ENCODE peak calls at places on chromosomes 13 and 19, in nine cellular contexts. F, W, Y, I, Z, O, B, P and S are unnamed samples. For H3K9me3, the result is how much of the 10 kb centered on the place peaks cover.

GRCh38 chr19:16896098-16896912 is 7.5 kb downstream of the F2RL3 start:
- DNase-seq in F (no peak), W (no peak), Y (no peak), I (peak), Z (no peak), O (no peak), B (no peak), P (no peak), S (no peak)

GRCh38 chr13:99663185-99663825 is 162.0 kb downstream of the TM9SF2 start:
- DNase-seq in F (no peak), W (no peak), Y (no peak), I (no peak), Z (no peak), O (no peak), B (no peak), P (no peak), S (no peak)

GRCh38 chr19:30878456-30878855 is 470.8 kb downstream of the TSHZ3 start:
- DNase-seq in F (no peak), W (no peak), Y (no peak), I (no peak), Z (no peak), O (no peak), B (no peak), P (no peak), S (no peak)

GRCh38 chr19:29858000-29858596 is 46.3 kb downstream of the CCNE1 start:
- DNase-seq in F (no peak), W (no peak), Y (no peak), I (no peak), Z (no peak), O (no peak), B (peak), P (no peak), S (no peak)

GRCh38 chr13:113152894-113153809 is 5.3 kb upstream of the PROZ start:
- DNase-seq in F (no peak), W (no peak), Y (no peak), I (peak), Z (peak), O (no peak), B (no peak), P (peak), S (peak)

GRCh38 chr13:54965881-54966280 is 1937.3 kb downstream of the OLFM4 start:
- DNase-seq in F (no peak), W (peak), Y (no peak), I (no peak), Z (no peak), O (no peak), B (no peak), P (peak), S (no peak)

GRCh38 chr13:99955747-99956472 is 15.7 kb downstream of the ZIC5 start:
- DNase-seq in F (peak), W (no peak), Y (no peak), I (no peak), Z (no peak), O (no peak), B (no peak), P (no peak), S (peak)

GRCh38 chr13:30808600-30808999 is 73.3 kb downstream of the ALOX5AP start:
- DNase-seq in F (no peak), W (no peak), Y (no peak), I (no peak), Z (no peak), O (no peak), B (no peak), P (no peak), S (no peak)

GRCh38 chr19:13597625-13598024 is 91.3 kb upstream of the CACNA1A start:
- DNase-seq in F (peak), W (peak), Y (no peak), I (peak), Z (peak), O (peak), B (peak), P (peak), S (no peak)

GRCh38 chr19:8571006-8571411 is 6.2 kb downstream of the MYO1F start:
- DNase-seq in F (peak), W (peak), Y (no peak), I (no peak), Z (peak), O (peak), B (no peak), P (peak), S (peak)

GRCh38 chr13:59038824-59039223 is 1124.9 kb downstream of the DIAPH3 start:
- DNase-seq in F (peak), W (peak), Y (no peak), I (no peak), Z (no peak), O (no peak), B (no peak), P (peak), S (no peak)

GRCh38 chr13:109246001-109246400 is 540.4 kb downstream of the IRS2 start:
- DNase-seq in F (no peak), W (no peak), Y (no peak), I (no peak), Z (no peak), O (no peak), B (no peak), P (no peak), S (no peak)

GRCh38 chr13:41011382-41011956 is 7.6 kb downstream of the ELF1 start:
- DNase-seq in F (no peak), W (no peak), Y (no peak), I (no peak), Z (no peak), O (no peak), B (no peak), P (no peak), S (no peak)

GRCh38 chr19:27774827-27775226 is 1438.1 kb downstream of the UQCRFS1 start:
- DNase-seq in F (no peak), W (no peak), Y (no peak), I (no peak), Z (no peak), O (no peak), B (peak), P (no peak), S (no peak)

GRCh38 chr19:35279985-35280821 is 2.1 kb upstream of the HAMP start:
- DNase-seq in F (no peak), W (no peak), Y (no peak), I (peak), Z (no peak), O (no peak), B (no peak), P (no peak), S (no peak)

GRCh38 chr13:98313023-98313937 is 136.2 kb upstream of the RNF113B start:
- DNase-seq in F (no peak), W (no peak), Y (no peak), I (no peak), Z (no peak), O (no peak), B (no peak), P (no peak), S (no peak)

GRCh38 chr19:8826371-8826770 is 5.7 kb downstream of the ZNF558 start:
- DNase-seq in F (no peak), W (no peak), Y (no peak), I (no peak), Z (no peak), O (no peak), B (peak), P (no peak), S (no peak)

GRCh38 chr19:6802336-6803035 is 30.0 kb downstream of the VAV1 start:
- DNase-seq in F (no peak), W (no peak), Y (peak), I (no peak), Z (peak), O (peak), B (no peak), P (no peak), S (peak)

GRCh38 chr13:25046274-25046984 is 49.5 kb upstream of the PABPC3 start:
- DNase-seq in F (no peak), W (no peak), Y (no peak), I (no peak), Z (no peak), O (no peak), B (no peak), P (peak), S (no peak)

GRCh38 chr19:29566496-29567054 is 39.5 kb upstream of the POP4 start:
- DNase-seq in F (no peak), W (no peak), Y (no peak), I (no peak), Z (no peak), O (no peak), B (no peak), P (no peak), S (no peak)

GRCh38 chr13:77300176-77301141 is 26.4 kb downstream of the MYCBP2 start:
- DNase-seq in F (peak), W (peak), Y (no peak), I (no peak), Z (no peak), O (no peak), B (no peak), P (peak), S (no peak)

DNA sequence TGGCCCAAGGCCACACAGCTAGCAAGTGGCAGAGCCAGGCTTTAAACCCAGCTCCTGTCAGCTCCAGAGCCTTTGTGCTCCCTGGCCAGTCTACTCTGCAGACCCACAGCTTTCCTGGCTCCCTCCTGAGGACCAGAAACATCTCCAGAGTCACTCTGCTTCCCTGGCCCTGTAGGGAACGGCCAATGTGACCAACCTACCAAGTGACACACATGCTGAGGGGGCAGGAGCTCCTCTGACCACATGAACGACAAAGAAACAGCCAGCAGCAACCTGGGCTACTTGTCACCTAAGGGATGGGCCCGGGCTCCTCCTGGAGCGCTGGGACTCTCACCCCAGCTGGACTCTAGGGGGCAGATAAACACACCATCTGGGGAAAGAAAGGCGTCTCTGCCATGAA is 19.3 kb downstream of the PEG3 start:
- DNase-seq in F (no peak), W (no peak), Y (no peak), I (no peak), Z (no peak), O (no peak), B (no peak), P (no peak), S (no peak)
- H3K9me3 ChIP-seq in F (half or more), W (under half), Y (under half), I (under half), Z (under half), O (under half), B (under half), P (under half), S (under half)

GRCh38 chr19:5801796-5802616 is 2.9 kb upstream of the NRTN start:
- DNase-seq in F (peak), W (peak), Y (no peak), I (no peak), Z (no peak), O (no peak), B (no peak), P (peak), S (no peak)
- H3K4me3 ChIP-seq in F (no peak), W (no peak), Y (no peak), I (no peak), Z (no peak), O (no peak), B (no peak), P (no peak), S (no peak)

GRCh38 chr19:58058428-58058827 is 654 bp upstream of the ZNF135 start:
- DNase-seq in F (no peak), W (no peak), Y (no peak), I (no peak), Z (no peak), O (no peak), B (no peak), P (no peak), S (no peak)
- H3K9me3 ChIP-seq in F (under half), W (under half), Y (under half), I (under half), Z (under half), O (under half), B (under half), P (under half), S (under half)

DNA sequence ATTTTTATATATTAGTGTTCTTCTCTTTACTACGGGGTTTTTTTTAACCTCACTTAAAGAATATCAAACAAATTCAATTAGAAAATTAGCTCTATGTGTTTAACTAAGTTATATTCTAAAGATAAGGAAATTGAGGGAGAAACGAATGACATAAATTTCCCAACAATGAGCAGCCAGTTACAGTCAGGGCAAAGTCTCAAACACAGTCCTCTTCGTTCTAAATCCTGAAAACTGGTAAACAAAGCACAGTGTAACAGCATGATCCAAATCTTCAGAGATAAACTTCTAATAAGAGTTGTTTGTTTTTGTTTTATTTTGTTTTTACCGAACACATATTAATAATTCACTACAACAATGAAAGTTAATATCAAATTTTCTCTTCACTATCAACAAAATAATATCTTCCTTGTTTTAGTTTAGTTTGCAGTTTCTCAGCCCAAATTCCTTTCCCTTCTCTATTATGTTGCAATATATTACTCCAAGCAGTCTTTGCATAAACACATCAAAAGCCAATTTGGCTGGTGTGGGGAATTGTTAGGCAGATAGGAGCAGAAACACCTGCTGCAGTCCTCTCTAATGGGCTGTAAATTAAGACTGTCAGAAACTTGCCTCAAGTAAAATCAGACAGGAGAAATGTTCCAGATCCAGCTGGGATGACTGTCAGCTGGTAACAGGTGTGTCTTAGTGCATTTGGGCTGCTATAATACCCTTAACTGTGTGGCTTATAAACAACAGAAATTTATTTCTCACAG is 106.5 kb upstream of the SGCG start:
- DNase-seq in F (peak), W (peak), Y (no peak), I (no peak), Z (no peak), O (no peak), B (no peak), P (no peak), S (no peak)
- H3K4me3 ChIP-seq in F (no peak), W (no peak), Y (no peak), I (no peak), Z (no peak), O (no peak), B (no peak), P (no peak), S (no peak)

DNA sequence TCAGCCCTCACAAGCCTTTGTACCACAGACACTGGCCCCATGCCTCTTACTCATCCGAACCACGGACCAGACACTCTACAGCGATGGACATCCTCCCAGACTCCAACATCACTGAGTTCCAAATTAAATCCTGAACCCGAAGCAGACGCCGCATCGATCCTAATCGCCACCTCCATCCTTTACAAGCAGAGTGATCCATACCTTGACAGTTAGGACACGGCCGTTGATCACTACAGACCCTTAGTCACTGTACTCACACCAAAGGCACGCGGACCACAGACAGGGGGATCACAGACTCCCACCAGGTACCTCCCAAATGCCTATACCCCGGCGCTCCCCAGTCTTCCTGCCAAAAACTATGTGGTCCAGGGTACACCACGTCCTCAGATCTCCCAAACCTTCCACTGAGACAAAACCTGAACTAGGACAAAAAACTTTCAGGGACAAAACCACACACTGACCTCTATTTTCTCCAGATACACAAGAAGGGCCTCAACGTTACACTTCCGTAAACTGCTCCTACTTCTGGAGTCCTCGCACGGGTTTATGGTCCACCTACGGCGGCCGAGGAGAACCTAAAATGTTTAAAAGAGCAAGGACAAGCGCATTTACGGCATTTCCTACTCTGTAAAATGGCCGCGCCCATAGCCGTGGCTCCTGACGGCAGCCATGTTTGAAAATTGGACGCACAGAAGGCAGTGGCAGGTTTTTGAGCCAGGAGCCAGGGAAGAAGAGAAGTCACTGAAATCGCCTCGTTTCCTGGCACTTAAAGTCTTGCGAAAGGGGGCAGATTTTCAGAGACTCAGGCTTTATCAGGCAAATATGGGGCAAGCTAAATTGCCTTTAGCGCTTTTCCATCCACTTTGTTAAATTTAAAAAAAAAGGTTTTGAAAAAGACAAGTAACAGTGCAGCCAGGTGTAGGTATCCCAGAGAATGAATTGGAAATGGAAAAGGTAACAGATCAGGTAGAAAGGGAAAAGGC is at the start of gene ZNF350:
- DNase-seq in F (peak), W (peak), Y (peak), I (peak), Z (peak), O (peak), B (peak), P (peak), S (peak)
- H3K9me3 ChIP-seq in F (under half), W (under half), Y (under half), I (under half), Z (half or more), O (half or more), B (half or more), P (half or more), S (under half)

GRCh38 chr19:50324331-50324730 is 4.8 kb downstream of the KCNC3 start:
- DNase-seq in F (no peak), W (no peak), Y (no peak), I (no peak), Z (no peak), O (no peak), B (no peak), P (no peak), S (no peak)

GRCh38 chr19:50327013-50327412 is 2.2 kb downstream of the KCNC3 start:
- DNase-seq in F (no peak), W (no peak), Y (no peak), I (no peak), Z (no peak), O (no peak), B (no peak), P (no peak), S (no peak)

GRCh38 chr19:50325310-50326100 is 3.7 kb downstream of the KCNC3 start:
- DNase-seq in F (peak), W (peak), Y (no peak), I (peak), Z (no peak), O (peak), B (peak), P (peak), S (peak)

GRCh38 chr19:50327461-50328256 is 1.5 kb downstream of the KCNC3 start:
- DNase-seq in F (no peak), W (no peak), Y (no peak), I (no peak), Z (no peak), O (no peak), B (no peak), P (no peak), S (no peak)

GRCh38 chr19:50326101-50326664 is 3.0 kb downstream of the KCNC3 start:
- DNase-seq in F (no peak), W (no peak), Y (no peak), I (no peak), Z (no peak), O (no peak), B (no peak), P (no peak), S (no peak)
- H3K4me3 ChIP-seq in F (no peak), W (no peak), Y (peak), I (no peak), Z (no peak), O (no peak), B (peak), P (no peak), S (peak)

DNA sequence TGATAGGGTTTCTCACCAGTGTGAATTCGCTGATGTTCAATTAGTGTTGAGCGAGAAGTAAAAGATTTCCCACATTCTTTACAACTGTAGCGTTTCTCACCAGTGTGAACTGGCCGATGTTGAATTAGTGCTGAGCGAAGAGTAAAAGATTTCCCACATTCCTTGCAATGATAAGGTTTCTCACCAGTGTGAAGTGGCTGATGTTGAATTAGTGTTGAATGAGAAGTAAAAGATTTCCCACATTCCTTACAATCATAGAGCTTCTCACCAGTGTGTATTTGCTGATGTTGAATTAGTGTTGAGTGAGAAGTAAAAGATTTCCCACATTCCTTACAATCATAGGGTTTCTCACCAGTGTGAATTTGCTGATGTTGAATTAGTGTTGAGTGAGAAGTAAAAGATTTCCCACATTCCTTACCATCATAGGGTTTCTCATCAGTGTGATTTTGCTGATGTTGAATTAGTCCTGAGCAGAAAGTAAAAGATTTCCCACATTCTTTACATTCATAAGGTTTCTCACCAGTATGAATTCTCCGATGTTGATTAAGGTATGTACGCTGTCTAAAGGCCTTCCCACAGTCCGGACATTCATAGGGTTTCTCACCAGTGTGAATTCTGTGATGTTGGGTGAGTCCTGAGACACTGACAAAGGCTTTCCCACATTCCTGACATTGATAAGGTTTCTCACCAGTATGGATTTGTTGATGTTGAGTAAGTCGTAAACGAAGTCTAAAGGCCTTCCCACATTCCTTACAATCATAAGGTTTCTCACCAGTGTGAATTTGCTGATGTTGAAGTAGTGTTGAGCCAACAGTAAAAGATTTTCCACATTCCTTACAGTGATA is 24.0 kb downstream of the ZNF850 start:
- DNase-seq in F (no peak), W (no peak), Y (no peak), I (no peak), Z (no peak), O (no peak), B (no peak), P (no peak), S (no peak)
- H3K9me3 ChIP-seq in F (half or more), W (under half), Y (half or more), I (under half), Z (half or more), O (half or more), B (half or more), P (half or more), S (half or more)

GRCh38 chr19:1133471-1133929 is 29.7 kb downstream of the GPX4 start:
- DNase-seq in F (no peak), W (no peak), Y (peak), I (peak), Z (no peak), O (peak), B (peak), P (no peak), S (no peak)
- H3K4me3 ChIP-seq in F (no peak), W (no peak), Y (peak), I (no peak), Z (no peak), O (peak), B (peak), P (no peak), S (no peak)